ENCODE peak calls at places on chromosomes 3 and 15, in ten cellular contexts. S is pancreas, V is thoracic aorta, Q is lower lobe of right lung, T is WTC11, Z is HepG2, L is upper lobe of right lung, D is fibroblast of lung, G is IMR-90, M is endodermal cell. N is an unnamed sample.
A peak's percentile ranks its signal among the peaks of the same experiment; 100 is the strongest.

GRCh38 chr3:41338276-41338675 is 139.0 kb downstream of the CTNNB1 start:
- DNase-seq in Z (no peak), V (no peak), D (peak; percentile 77), M (no peak), Q (no peak), L (no peak), T (no peak), G (peak; percentile 30), S (no peak), N (no peak)

GRCh38 chr3:70753572-70753971 is 441.1 kb upstream of the MDFIC2 start:
- DNase-seq in Z (no peak), V (no peak), T (peak; percentile 12), L (no peak), D (no peak), Q (no peak), S (no peak), G (no peak), M (no peak), N (no peak)

GRCh38 chr3:190558796-190559195 is 44.9 kb downstream of the IL1RAP start:
- DNase-seq in Z (no peak), Q (no peak), V (no peak), D (no peak), S (no peak), M (no peak), L (no peak), G (no peak), T (no peak), N (no peak)

GRCh38 chr15:50148362-50148963 is 29.4 kb upstream of the ATP8B4 start:
- DNase-seq in Z (peak; percentile 59), M (peak; percentile 88), L (no peak), S (no peak), G (peak; percentile 79), Q (no peak), T (peak; percentile 54), V (no peak), D (peak; percentile 71), N (no peak)

GRCh38 chr15:91473894-91474293 is 373.8 kb downstream of the SV2B start:
- DNase-seq in Z (no peak), S (no peak), M (no peak), G (peak; percentile 81), D (peak; percentile 44), L (no peak), Q (no peak), T (no peak), V (no peak), N (no peak)

GRCh38 chr3:155495387-155495786 is 201.9 kb upstream of the STRIT1 start:
- DNase-seq in Q (no peak), Z (no peak), S (no peak), D (peak; percentile 52), M (no peak), T (no peak), L (no peak), G (peak; percentile 0), V (no peak), N (no peak)

GRCh38 chr3:69161587-69162196 is 39.3 kb upstream of the LMOD3 start:
- DNase-seq in S (peak; percentile 39), L (no peak), G (peak; percentile 53), D (peak; percentile 29), Z (peak; percentile 43), V (no peak), M (no peak), Q (no peak), T (no peak), N (no peak)

GRCh38 chr15:68874788-68875187 is 54.1 kb upstream of the ANP32A start:
- DNase-seq in Z (no peak), D (no peak), T (no peak), L (no peak), G (no peak), M (no peak), V (no peak), S (no peak), Q (no peak), N (no peak)

GRCh38 chr15:66931768-66932633 is 133.4 kb upstream of the SMAD3 start:
- DNase-seq in T (peak; percentile 12), Z (peak; percentile 91), G (peak; percentile 63), M (peak; percentile 67), L (peak; percentile 69), Q (no peak), S (peak; percentile 72), V (no peak), D (peak; percentile 65), N (no peak)

GRCh38 chr3:152360303-152360702 is 91.6 kb downstream of the MBNL1 start:
- DNase-seq in Q (no peak), D (no peak), T (no peak), V (no peak), L (no peak), M (no peak), Z (no peak), G (no peak), S (no peak), N (no peak)

GRCh38 chr15:58988011-58988785 is 735 bp downstream of the RNF111 start:
- DNase-seq in L (peak; percentile 91), Z (peak; percentile 62), T (peak; percentile 74), Q (peak; percentile 86), D (peak; percentile 48), S (peak; percentile 58), M (peak; percentile 90), V (peak; percentile 19), G (peak; percentile 28), N (peak; percentile 84)

GRCh38 chr3:20669184-20669583 is 483.2 kb upstream of the SGO1 start:
- DNase-seq in S (peak; percentile 56), Q (no peak), T (no peak), Z (no peak), L (no peak), V (no peak), G (no peak), M (no peak), D (peak; percentile 68), N (no peak)

GRCh38 chr3:132222868-132223538 is 94.2 kb upstream of the ACP3 start:
- DNase-seq in S (peak; percentile 15), D (no peak), Q (no peak), Z (no peak), L (no peak), V (no peak), G (no peak), M (no peak), T (no peak), N (peak; percentile 34)

DNA sequence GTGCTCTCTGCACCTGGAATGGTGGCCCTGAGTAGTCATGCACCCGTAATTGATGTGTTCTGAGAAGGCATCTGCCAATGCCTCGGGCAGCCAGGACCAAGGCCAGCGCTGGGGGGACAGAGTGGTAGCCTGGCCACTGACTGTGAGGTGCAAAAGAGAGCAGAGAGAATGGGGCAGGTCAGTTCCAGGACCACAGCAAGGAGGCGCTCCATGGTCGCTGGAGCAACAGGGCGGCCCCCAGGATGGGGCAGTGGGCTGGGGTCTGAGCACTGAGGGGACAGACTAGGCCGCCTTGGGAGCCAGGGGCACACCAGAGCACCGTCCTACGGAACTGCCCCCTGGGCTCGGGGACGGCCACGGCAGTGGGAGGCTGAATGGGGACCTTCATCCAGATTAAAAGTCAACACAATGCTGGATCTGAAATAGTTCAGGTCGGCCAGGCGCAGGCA is 48.3 kb upstream of the IQSEC1 start:
- DNase-seq in T (peak; percentile 38), L (no peak), S (no peak), G (no peak), Z (no peak), V (no peak), Q (peak; percentile 39), D (no peak), M (peak; percentile 81), N (peak; percentile 78)
- TF ChIP-seq CTCF in T (no peak), L (no peak), S (no peak), G (no peak), Z (no peak), V (no peak), Q (no peak), D (no peak), M (peak; percentile 57), N (no peak)

GRCh38 chr3:124695369-124695768 is 34.9 kb upstream of the UMPS start:
- DNase-seq in M (peak; percentile 3), D (no peak), L (no peak), S (no peak), Z (no peak), T (no peak), V (no peak), G (no peak), Q (no peak), N (no peak)
- TF ChIP-seq CTCF in M (no peak), D (no peak), L (no peak), S (no peak), Z (no peak), T (no peak), V (no peak), G (no peak), Q (no peak), N (no peak)

DNA sequence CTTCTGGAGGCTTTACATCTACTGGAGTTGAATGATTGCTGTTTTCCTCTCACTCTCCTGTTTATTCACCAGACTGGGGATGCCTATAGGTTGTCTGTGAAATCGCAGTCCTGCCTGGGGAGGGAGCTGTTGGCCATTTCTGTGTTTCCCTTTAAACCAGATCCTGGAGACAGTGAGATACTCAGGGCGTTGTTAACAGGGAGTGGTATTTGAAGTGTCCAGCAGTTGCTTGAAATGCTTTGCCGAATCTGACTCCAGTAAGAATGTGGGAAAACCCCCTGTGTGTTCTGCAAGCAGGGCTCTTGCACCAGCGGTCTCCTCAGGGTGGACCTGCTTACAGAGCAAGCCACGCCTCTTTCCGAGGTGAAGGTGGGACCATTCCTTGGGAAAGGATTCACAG is 4.3 kb upstream of the LRRK1 start:
- DNase-seq in G (peak; percentile 24), L (no peak), Z (no peak), V (no peak), T (no peak), M (peak; percentile 76), S (no peak), Q (no peak), D (no peak), N (no peak)
- TF ChIP-seq CTCF in G (peak; percentile 24), L (peak; percentile 32), Z (no peak), V (no peak), T (no peak), M (peak; percentile 68), S (no peak), Q (peak; percentile 27), D (peak; percentile 38), N (no peak)

GRCh38 chr3:100334340-100335136 is at the start of gene NIT2:
- DNase-seq in T (peak; percentile 95), Z (peak; percentile 85), M (peak; percentile 97), G (peak; percentile 72), L (peak; percentile 95), S (peak; percentile 82), V (peak; percentile 25), Q (peak; percentile 94), D (peak; percentile 82), N (peak; percentile 97)
- TF ChIP-seq CTCF in T (no peak), Z (peak; percentile 17), M (no peak), G (no peak), L (no peak), S (no peak), V (no peak), Q (no peak), D (no peak), N (no peak)

DNA sequence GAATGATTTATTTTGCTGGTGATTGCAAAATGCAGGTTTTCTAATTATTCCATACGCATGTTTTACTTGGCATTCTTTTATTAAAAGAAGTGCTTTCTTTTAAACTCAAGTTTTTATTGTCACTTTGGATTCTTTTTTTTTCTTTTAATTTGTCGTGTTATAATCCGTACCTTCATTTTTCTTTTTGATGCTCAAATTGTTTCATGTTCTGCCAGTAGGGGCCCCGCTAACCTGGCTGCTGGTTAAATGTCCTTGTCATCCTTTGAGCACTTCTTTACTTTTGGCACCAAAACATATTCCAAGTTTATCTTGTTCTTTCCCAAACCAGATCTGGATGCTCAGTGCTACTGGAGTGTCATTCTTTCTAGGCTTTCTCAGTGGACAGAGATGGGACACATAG is 31.6 kb downstream of the MED12L start:
- DNase-seq in Q (no peak), M (no peak), S (no peak), Z (no peak), D (no peak), G (no peak), L (no peak), T (no peak), V (no peak), N (no peak)
- TF ChIP-seq CTCF in Q (no peak), M (peak; percentile 59), S (no peak), Z (no peak), D (no peak), G (no peak), L (no peak), T (no peak), V (no peak), N (no peak)